ENCODE peak calls at places on chromosome 4, in seven cellular contexts. P is PC-3, U is HCT116, A is hepatocyte, M is endothelial cell of umbilical vein, Y is astrocyte, X is GM23338. J is an unnamed sample.

GRCh38 chr4:107760281-107760947 is 40.4 kb upstream of the PAPSS1 start:
- DNase-seq in P (peak), A (peak), X (peak), M (peak), U (no peak), Y (no peak), J (no peak)

GRCh38 chr4:121989715-121990114 is 37.9 kb upstream of the TRPC3 start:
- DNase-seq in Y (peak), P (no peak), X (peak), M (peak), A (peak), U (peak), J (peak)

GRCh38 chr4:158958489-158959270 is 144.2 kb upstream of the RAPGEF2 start:
- DNase-seq in U (no peak), P (no peak), X (no peak), Y (no peak), A (no peak), M (no peak), J (no peak)

GRCh38 chr4:153234923-153235322 is 30.7 kb downstream of the TRIM2 start:
- DNase-seq in A (no peak), X (no peak), Y (peak), P (peak), M (peak), U (peak), J (peak)

GRCh38 chr4:53499791-53500190 is 91.5 kb downstream of the LNX1 start:
- DNase-seq in M (no peak), Y (no peak), U (no peak), P (no peak), X (no peak), A (no peak), J (no peak)

GRCh38 chr4:128686032-128686465 is 123.5 kb upstream of the JADE1 start:
- DNase-seq in M (no peak), P (no peak), Y (peak), A (no peak), X (no peak), U (no peak), J (no peak)

GRCh38 chr4:126938023-126938422 is 694.7 kb upstream of the INTU start:
- DNase-seq in A (no peak), X (no peak), M (no peak), P (no peak), U (no peak), Y (peak), J (no peak)

GRCh38 chr4:65656008-65656407 is 14.3 kb downstream of the EPHA5 start:
- DNase-seq in X (no peak), M (no peak), Y (no peak), P (no peak), A (no peak), U (no peak), J (no peak)

GRCh38 chr4:67556426-67556825 is 2.1 kb upstream of the STAP1 start:
- DNase-seq in X (no peak), P (no peak), Y (no peak), M (no peak), A (no peak), U (no peak), J (peak)

GRCh38 chr4:188245651-188246050 is 106.4 kb downstream of the TRIML1 start:
- DNase-seq in U (no peak), M (no peak), P (no peak), Y (no peak), A (no peak), X (no peak), J (no peak)

GRCh38 chr4:188242041-188242440 is 102.8 kb downstream of the TRIML1 start:
- DNase-seq in A (no peak), Y (no peak), M (no peak), U (no peak), P (no peak), X (no peak), J (no peak)

DNA sequence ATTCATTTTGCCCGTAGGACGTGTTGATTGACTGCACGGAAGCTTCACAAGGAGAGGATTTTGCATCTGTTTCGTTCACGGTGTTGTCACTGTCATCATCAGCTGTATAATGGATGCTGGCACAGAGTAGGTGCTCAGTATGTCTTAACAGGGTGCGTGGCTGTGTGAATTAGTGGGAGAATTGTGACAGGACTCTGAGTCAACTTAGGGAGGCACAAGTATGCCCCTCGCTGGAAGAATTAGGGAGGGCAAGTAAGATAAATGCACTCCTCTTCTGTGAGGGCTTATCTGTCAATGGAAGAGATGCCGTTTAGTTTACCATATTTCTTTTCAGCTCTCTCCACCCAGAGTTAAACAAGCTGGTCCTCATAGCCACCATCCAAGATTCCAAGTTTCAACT is 107.2 kb downstream of the TRIML1 start:
- DNase-seq in Y (no peak), U (peak), M (no peak), A (no peak), X (peak), P (peak), J (peak)
- TF ChIP-seq CTCF in Y (no peak), U (no peak), M (no peak), A (no peak), X (peak), P (peak), J (peak)

GRCh38 chr4:92809381-92809780 is 505.6 kb downstream of the GRID2 start:
- DNase-seq in M (no peak), X (no peak), U (no peak), P (no peak), A (no peak), Y (no peak), J (no peak)
- TF ChIP-seq EZH2 in M (no peak), X (no peak), U (no peak), P (no peak), A (no peak), Y (no peak), J (no peak)

DNA sequence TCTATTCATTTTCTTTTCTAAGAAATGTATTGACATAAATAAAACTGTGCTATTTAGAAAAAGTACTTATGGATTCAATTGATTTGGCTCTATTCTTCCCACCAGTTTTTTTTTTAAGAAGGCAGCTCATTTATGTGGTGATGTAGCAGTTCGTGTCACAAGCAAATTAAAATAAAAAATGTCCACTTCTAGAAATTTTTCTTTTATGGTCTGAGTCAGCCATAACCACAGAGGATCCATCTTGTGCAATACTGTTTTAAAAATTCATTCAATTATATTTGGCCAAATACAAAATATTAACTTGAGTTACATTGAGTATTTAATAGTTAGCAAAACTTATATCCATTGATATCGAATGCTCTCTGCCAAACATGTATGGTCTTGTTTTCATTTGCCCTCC is 207.9 kb upstream of the FAT1 start:
- DNase-seq in U (no peak), P (peak), X (no peak), Y (peak), A (no peak), M (no peak), J (no peak)
- H3K27ac ChIP-seq in U (peak), P (peak), X (no peak), Y (no peak), A (no peak), M (no peak), J (no peak)

GRCh38 chr4:174198396-174199179 is 84.9 kb downstream of the FBXO8 start:
- DNase-seq in U (no peak), P (peak), Y (peak), X (no peak), A (peak), M (peak), J (no peak)

GRCh38 chr4:174192943-174193342 is 90.5 kb downstream of the FBXO8 start:
- DNase-seq in P (no peak), U (no peak), M (no peak), A (peak), Y (no peak), X (no peak), J (no peak)

GRCh38 chr4:174189392-174190029 is 94.0 kb downstream of the FBXO8 start:
- DNase-seq in X (no peak), P (no peak), Y (no peak), M (no peak), U (no peak), A (peak), J (no peak)

GRCh38 chr4:174190832-174191500 is 92.5 kb downstream of the FBXO8 start:
- DNase-seq in A (no peak), Y (no peak), X (no peak), P (no peak), U (no peak), M (no peak), J (no peak)

DNA sequence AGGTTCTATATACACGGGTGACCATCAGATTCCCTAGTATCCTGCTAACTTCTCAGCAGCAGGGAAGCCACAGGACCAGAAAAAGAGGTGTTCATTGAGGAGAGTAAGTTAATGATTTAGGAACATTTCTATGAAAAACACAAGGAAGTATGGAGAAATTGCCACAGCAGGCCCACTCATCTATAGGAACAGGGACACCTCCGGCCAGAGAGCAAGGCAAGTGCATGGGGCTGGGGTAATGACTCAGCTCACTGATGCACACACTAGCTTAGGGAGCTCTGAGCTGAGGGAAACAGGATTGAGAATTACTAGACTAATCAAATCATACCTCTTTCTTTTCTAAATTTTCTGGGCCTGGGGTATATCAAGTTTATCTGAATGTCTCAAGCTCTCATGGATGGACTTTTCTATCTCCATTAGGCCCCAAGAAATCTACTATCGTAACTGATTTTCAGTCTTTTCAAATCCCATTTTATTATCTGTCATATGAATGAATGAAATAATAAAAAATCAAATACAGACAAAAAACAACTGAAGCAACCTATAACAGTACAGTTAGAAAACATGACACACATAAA is 89.9 kb downstream of the FBXO8 start:
- DNase-seq in U (no peak), X (no peak), Y (no peak), A (peak), M (no peak), P (no peak), J (no peak)
- TF ChIP-seq CTCF in U (no peak), X (no peak), Y (no peak), A (no peak), M (no peak), P (no peak), J (no peak)

GRCh38 chr4:185534850-185535761 is at the start of gene PDLIM3:
- DNase-seq in P (no peak), U (peak), X (peak), Y (peak), A (peak), M (peak), J (no peak)
- TF ChIP-seq EZH2 in P (peak), U (no peak), X (peak), Y (no peak), A (no peak), M (no peak), J (peak)

GRCh38 chr4:140242357-140243284 is 88.6 kb upstream of the MAML3 start:
- DNase-seq in M (no peak), X (no peak), P (peak), Y (no peak), A (no peak), U (no peak), J (no peak)
- H3K27ac ChIP-seq in M (no peak), X (no peak), P (peak), Y (no peak), A (peak), U (no peak), J (peak)

DNA sequence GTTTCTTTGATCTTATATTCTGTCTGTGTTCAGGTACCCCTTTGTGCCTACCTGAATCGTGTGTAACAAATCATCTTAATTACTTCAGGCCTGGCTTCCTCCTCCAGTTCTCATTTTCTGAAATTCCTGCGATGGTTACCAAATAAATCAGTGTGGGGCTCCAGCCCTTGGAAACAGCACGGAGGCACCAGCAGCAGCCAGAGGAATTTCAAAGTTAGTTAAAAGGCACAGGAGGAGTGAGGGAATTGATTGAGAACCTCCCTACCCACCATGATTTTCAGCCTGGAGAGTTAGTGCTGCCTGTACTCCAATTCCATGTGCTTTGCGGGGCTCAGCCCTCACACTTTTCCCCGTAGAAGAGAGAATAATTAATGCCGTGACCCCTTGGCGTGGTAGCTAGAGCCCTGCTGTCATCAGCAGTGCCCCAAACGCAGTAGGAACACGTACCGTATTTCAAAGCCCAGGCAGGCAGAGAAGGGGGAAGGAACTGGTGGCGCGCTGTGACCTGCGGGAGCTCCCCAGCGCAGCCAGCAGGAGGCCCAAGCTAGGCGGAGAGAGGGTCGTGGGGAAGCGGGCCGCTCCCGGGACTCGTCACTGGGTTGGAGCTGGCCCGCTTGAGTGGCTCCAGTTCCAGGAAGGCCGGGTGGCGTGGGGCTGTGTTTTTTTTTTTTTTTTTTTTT is 84.0 kb upstream of the IGFBP7 start:
- DNase-seq in A (no peak), Y (no peak), X (peak), U (no peak), P (no peak), M (no peak), J (no peak)
- TF ChIP-seq CTCF in A (no peak), Y (no peak), X (peak), U (no peak), P (no peak), M (peak), J (no peak)

DNA sequence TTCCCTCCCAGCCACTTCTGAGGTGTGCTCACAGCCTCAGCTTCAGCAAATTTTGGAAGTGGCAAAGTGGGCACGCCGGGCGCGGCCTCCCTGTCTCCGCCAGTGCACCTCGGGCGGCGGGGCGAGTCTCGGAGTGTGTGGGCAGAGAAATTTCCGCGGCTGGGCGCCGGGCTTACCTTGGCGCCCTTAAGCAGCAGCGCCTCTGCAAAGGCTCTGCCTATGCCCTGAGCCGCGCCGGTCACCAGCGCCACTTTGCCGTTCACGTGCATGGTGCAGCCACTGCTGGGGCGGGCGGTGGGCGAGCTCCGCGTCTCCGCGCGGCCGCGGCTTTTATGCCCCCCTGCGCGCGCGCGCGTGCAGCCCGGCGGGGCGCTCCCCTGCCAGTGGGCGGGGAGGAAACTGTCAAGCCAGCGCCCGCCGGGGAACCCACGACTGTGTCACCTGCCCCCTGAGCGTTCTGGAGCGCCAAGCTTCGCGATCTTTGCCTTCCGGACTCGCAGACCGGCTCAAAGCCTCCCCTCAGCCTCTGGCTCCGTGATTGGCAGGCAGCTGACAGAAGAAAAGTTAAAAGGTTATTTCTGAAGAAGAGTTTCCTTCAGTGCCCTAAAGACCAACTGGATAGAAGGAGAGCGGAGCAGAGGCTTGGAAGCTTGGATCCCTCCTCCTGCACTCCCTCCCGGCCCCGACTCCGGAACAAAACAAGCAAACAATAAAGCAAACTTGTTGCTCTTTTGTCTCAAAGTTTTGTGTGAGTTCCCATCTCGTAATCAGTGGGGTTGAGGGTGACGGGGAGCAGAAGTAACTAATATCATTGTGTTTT is at the start of gene HPGD:
- DNase-seq in U (no peak), M (no peak), Y (no peak), P (peak), A (peak), X (peak), J (peak)
- TF ChIP-seq EZH2 in U (no peak), M (no peak), Y (peak), P (no peak), A (no peak), X (no peak), J (no peak)

DNA sequence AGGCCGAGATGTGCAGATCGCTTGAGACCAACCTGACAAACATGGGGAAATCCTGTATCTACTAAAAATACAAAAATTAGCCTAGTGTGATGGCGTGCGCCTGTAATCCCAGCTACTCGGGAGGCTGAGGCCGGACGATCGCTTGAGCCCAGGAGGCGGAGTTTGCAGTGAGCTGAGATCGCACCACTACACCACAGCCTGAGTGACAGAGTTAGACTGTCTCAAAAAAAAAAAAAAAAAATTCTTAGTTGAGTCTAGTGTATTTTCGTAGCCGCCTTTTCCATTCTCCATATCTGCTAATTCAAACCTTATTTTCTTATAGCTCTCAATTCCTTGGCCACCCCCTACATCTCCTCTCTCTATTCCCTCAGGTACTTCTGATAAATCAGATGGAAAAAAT is 978 bp downstream of the POLR2B start:
- DNase-seq in A (peak), Y (no peak), X (peak), M (peak), U (no peak), P (peak), J (no peak)
- H3K27ac ChIP-seq in A (peak), Y (peak), X (no peak), M (peak), U (peak), P (no peak), J (no peak)

DNA sequence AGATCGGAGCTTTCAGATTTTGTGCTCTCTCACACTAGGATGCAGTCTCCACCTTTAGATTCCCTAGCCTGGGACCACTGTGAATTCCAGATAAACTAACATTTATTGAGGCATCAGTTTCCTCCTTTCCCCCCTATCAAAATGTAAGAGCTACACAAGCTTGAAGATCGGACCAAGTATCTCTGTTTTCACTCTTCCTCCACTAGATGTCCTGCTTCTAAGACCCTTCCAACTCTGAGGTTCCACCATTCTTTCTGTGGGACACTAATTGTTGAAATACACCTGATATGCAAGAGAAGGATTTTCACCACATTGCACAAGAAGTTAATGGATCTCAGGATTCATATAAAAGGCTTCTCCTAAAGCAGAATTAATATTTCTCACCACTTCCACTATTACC is 43.0 kb upstream of the PHOX2B start:
- DNase-seq in M (no peak), U (no peak), A (no peak), Y (no peak), X (no peak), P (no peak), J (no peak)
- TF ChIP-seq CTCF in M (no peak), U (peak), A (no peak), Y (no peak), X (peak), P (peak), J (peak)

J was measured in A673.